ENCODE peak calls at places on chromosomes 2 and 18, in six cellular contexts. P is Karpas-422, O is GM23248, Q is PC-3, D is SK-N-SH, Z is HCT116. L is an unnamed sample. For H3K9me2, the result is how much of the 10 kb centered on the place peaks cover.

GRCh38 chr2:215657844-215658243 is 222.0 kb upstream of the FN1 start:
- DNase-seq in Q (peak), P (no peak), O (peak), D (no peak), Z (no peak), L (no peak)

GRCh38 chr2:211397764-211398163 is 841.4 kb downstream of the CPS1 start:
- DNase-seq in P (no peak), O (no peak), D (no peak), Q (no peak), Z (no peak), L (no peak)

GRCh38 chr18:62091487-62092120 is 95.3 kb downstream of the PIGN start:
- DNase-seq in Z (no peak), Q (no peak), O (no peak), P (no peak), D (no peak), L (no peak)

GRCh38 chr18:56003009-56003408 is 415.0 kb upstream of the TCF4 start:
- DNase-seq in O (no peak), D (no peak), Q (no peak), Z (no peak), P (no peak), L (no peak)

GRCh38 chr2:156536534-156536933 is 100.4 kb downstream of the GPD2 start:
- DNase-seq in D (no peak), Q (no peak), P (no peak), O (no peak), Z (no peak), L (no peak)

GRCh38 chr2:196511258-196511971 is 128.1 kb upstream of the CCDC150 start:
- DNase-seq in Z (no peak), O (peak), Q (no peak), P (no peak), D (no peak), L (no peak)

GRCh38 chr2:23692901-23693605 is 233.9 kb downstream of the ATAD2B start:
- DNase-seq in P (no peak), Z (no peak), O (no peak), Q (no peak), D (peak), L (no peak)

GRCh38 chr2:207203056-207203455 is 37.3 kb upstream of the KLF7 start:
- DNase-seq in D (no peak), P (no peak), Q (no peak), Z (no peak), O (no peak), L (no peak)

GRCh38 chr18:23188391-23188790 is 53.1 kb downstream of the CABLES1 start:
- DNase-seq in Z (no peak), P (no peak), O (no peak), D (no peak), Q (no peak), L (no peak)

GRCh38 chr2:162480067-162480466 is 136.1 kb downstream of the GCA start:
- DNase-seq in P (no peak), O (no peak), Z (no peak), D (no peak), Q (peak), L (no peak)

GRCh38 chr18:48766025-48766424 is 184.7 kb downstream of the SMAD7 start:
- DNase-seq in D (no peak), Z (no peak), P (no peak), O (no peak), Q (no peak), L (no peak)

GRCh38 chr2:150588210-150588870 is 100.9 kb upstream of the RND3 start:
- DNase-seq in Q (peak), Z (no peak), P (no peak), D (no peak), O (no peak), L (no peak)

GRCh38 chr2:186256540-186256939 is 229.5 kb upstream of the ZC3H15 start:
- DNase-seq in Z (peak), O (peak), D (peak), P (peak), Q (peak), L (peak)

GRCh38 chr2:188364033-188364432 is 72.4 kb downstream of the GULP1 start:
- DNase-seq in Q (no peak), D (no peak), Z (no peak), P (no peak), O (no peak), L (no peak)

GRCh38 chr18:23881778-23882177 is 132.8 kb upstream of the TTC39C start:
- DNase-seq in O (no peak), P (no peak), Z (no peak), D (no peak), Q (no peak), L (no peak)

GRCh38 chr18:55220523-55220922 is 261.3 kb upstream of the CCDC68 start:
- DNase-seq in D (no peak), P (peak), Z (no peak), O (no peak), Q (no peak), L (peak)

GRCh38 chr2:233404227-233404626 is 49.9 kb downstream of the DGKD start:
- DNase-seq in Q (peak), O (peak), D (no peak), Z (peak), P (peak), L (peak)

GRCh38 chr2:220512419-220512818 is 885.0 kb downstream of the SLC4A3 start:
- DNase-seq in Q (peak), Z (no peak), O (peak), D (no peak), P (no peak), L (no peak)

GRCh38 chr2:220913384-220913783 is 658.7 kb downstream of the EPHA4 start:
- DNase-seq in Z (no peak), P (no peak), D (no peak), O (peak), Q (no peak), L (no peak)

GRCh38 chr2:177906041-177906718 is 166.4 kb downstream of the PDE11A start:
- DNase-seq in D (peak), P (peak), Z (peak), Q (peak), O (peak), L (peak)

GRCh38 chr18:2980607-2980923 is 32.4 kb downstream of the LPIN2 start:
- DNase-seq in Z (no peak), P (no peak), Q (no peak), O (no peak), D (no peak), L (no peak)

DNA sequence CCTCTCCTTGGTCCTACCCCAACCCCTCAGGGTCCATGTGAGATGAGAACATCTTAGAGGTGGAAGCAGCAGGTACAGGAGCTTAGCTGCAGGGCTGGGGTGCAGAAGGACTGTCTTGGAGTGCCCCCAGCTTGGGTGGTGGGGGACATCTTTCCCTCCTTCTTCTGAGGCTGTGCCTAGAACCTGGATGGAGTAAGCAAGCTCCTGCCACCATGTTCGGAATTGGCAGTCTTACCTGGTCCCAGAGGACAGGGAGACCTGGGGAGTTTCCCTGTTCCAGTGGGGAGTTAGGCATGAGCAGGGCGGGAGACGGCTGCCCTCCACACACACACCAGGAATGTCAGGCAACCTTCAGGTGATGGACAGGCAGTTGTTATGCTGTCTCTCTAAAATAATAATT is 131.0 kb upstream of the COPS8 start:
- DNase-seq in Z (no peak), D (no peak), Q (no peak), P (no peak), O (no peak), L (no peak)
- H3K9ac ChIP-seq in Z (no peak), D (no peak), Q (no peak), P (no peak), O (no peak), L (no peak)

DNA sequence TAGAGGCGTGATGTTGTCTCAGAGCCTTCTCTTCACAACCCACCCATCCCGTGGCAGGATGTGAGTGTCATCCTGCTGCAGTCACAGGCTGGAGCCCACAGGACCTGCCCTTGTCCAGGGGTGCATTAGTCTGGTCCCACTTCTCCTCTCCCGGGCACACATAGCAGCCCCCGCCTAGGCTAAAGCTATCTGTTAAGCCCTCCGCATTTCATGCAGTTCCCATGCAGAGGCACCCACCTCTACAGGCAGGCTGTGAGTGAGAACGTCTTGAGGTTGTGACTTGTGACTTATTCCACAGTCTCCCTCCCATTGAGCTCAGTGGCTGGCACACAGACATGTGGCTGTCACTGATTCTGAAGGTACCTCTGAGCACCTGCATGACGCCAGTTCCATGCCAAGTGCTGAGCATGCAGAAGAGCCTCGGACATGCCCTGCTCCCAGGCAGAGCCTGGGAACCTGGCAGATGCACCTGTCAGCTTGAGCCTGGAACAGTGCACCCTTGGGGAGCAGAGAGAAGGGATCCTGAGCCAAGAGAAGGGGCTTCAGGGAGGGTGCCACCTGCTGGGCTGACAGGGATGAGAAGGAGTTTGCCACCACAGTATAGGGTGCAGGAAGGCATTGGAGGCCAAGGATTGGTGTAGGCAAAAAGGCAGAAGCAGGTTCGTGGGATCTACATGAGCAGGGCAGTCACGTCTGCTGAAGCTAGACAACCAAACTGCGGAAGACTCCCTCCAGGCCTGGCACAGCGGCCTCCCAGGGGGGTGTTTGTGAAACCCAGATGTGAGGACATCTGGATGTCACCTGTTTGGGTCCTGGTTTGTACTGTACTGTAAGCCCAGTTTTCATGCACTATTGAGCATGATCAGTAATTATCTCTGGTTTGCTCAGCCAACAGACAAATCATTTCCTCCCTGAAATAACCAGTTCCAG is 213.6 kb downstream of the GLI2 start:
- DNase-seq in Z (no peak), O (peak), D (peak), Q (peak), P (peak), L (no peak)
- H2AFZ ChIP-seq in Z (no peak), O (no peak), D (no peak), Q (no peak), P (no peak), L (no peak)

GRCh38 chr2:128638741-128639477 is 320.2 kb upstream of the HS6ST1 start:
- DNase-seq in P (no peak), Z (no peak), Q (no peak), D (peak), O (peak), L (no peak)

GRCh38 chr2:128640847-128641360 is 322.2 kb upstream of the HS6ST1 start:
- DNase-seq in Q (no peak), D (no peak), P (no peak), Z (no peak), O (no peak), L (no peak)

GRCh38 chr2:128638311-128638710 is 319.6 kb upstream of the HS6ST1 start:
- DNase-seq in O (no peak), Z (no peak), P (no peak), D (no peak), Q (no peak), L (no peak)

GRCh38 chr2:128640166-128640846 is 321.6 kb upstream of the HS6ST1 start:
- DNase-seq in Z (no peak), D (no peak), Q (no peak), O (peak), P (no peak), L (no peak)

GRCh38 chr2:128639693-128640092 is 321.0 kb upstream of the HS6ST1 start:
- DNase-seq in P (peak), Z (no peak), Q (no peak), D (no peak), O (peak), L (no peak)
- H3K9me2 ChIP-seq in P (under half), Z (under half), Q (under half), D (under half), O (under half), L (under half)

DNA sequence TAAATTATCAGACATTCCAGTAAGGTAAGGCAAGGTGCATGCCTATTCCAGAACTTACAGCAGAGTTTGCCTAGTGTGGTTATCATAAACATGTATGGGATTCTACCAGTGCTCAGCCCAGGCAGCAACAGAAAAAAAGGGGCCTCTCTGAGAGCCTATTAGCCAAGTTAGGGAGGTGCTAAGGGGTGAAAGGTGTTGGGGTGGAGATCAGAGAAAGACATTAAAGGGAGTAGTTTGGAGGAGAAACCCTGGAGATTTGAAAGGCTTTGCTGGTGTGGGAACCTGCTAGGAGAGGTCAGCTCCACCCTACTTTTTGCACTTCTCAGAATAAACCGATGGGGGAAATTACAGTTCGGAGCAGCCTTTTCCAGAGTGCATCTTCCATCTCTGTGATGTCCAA is 2.9 kb downstream of the ARPC2 start:
- DNase-seq in Q (no peak), D (no peak), Z (no peak), O (no peak), P (no peak), L (peak)
- H3K9ac ChIP-seq in Q (no peak), D (peak), Z (no peak), O (peak), P (peak), L (peak)

GRCh38 chr18:44624052-44624451 is 56.6 kb upstream of the SETBP1 start:
- DNase-seq in O (no peak), Z (no peak), D (no peak), P (no peak), Q (no peak), L (no peak)

GRCh38 chr18:44630118-44630517 is 50.6 kb upstream of the SETBP1 start:
- DNase-seq in Q (no peak), D (no peak), O (no peak), Z (no peak), P (no peak), L (no peak)

GRCh38 chr18:44627245-44627644 is 53.4 kb upstream of the SETBP1 start:
- DNase-seq in Q (peak), O (peak), Z (no peak), D (no peak), P (no peak), L (no peak)

GRCh38 chr18:44625367-44625766 is 55.3 kb upstream of the SETBP1 start:
- DNase-seq in Q (no peak), D (no peak), Z (no peak), P (no peak), O (no peak), L (no peak)

GRCh38 chr18:44626807-44627206 is 53.9 kb upstream of the SETBP1 start:
- DNase-seq in Q (peak), Z (no peak), P (no peak), D (no peak), O (peak), L (no peak)
- H2AFZ ChIP-seq in Q (no peak), Z (no peak), P (no peak), D (peak), O (peak), L (no peak)

DNA sequence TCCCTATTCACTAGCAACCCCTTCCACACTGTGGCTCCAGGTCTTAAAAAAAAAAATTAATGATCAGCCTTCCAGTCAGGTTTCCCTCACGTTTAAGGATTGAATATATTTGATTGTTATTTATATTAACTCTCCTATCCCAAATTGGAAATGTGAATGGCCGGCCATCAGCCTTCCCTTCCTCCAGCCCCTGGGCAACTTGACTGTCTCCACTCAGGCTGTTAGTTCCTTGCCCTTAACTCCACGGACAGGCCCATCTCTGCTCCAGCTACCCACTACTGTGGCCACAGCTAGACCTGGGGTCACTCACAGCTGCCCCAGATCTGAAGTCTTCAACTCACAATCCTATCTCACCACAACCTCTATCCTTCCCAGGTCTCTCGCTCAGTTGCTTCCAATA is 39.9 kb downstream of the THOC1 start:
- DNase-seq in O (no peak), D (no peak), P (no peak), Z (no peak), Q (no peak), L (no peak)
- H3K9me2 ChIP-seq in O (under half), D (under half), P (under half), Z (under half), Q (under half), L (under half)